ENCODE peak calls at places on chromosome 10, in nine cellular contexts. A is PC-3, P is MM.1S, N is ovary, V is AG04450, C is PC-9, Z is hepatocyte, T is lower lobe of right lung, H is upper lobe of left lung. I is an unnamed sample.

GRCh38 chr10:17244712-17245365 is 16.8 kb downstream of the VIM start:
- DNase-seq in P (no peak), V (no peak), N (no peak), T (no peak), A (no peak), Z (no peak), H (no peak), C (no peak), I (no peak)

GRCh38 chr10:110916554-110917346 is 2.2 kb downstream of the BBIP1 start:
- DNase-seq in V (peak; percentile 49), H (no peak), Z (no peak), C (no peak), T (no peak), P (no peak), N (no peak), A (peak; percentile 61), I (no peak)

GRCh38 chr10:79090134-79090803 is 21.5 kb downstream of the ZMIZ1 start:
- DNase-seq in V (no peak), P (no peak), Z (no peak), H (no peak), N (no peak), A (peak; percentile 53), C (peak; percentile 53), T (no peak), I (no peak)

GRCh38 chr10:110782616-110783015 is 89.1 kb upstream of the PDCD4 start:
- DNase-seq in P (no peak), C (no peak), Z (no peak), A (no peak), H (no peak), N (no peak), V (no peak), T (no peak), I (no peak)

GRCh38 chr10:42980553-42981357 is 96.1 kb upstream of the RET start:
- DNase-seq in P (no peak), C (no peak), A (no peak), H (no peak), Z (no peak), T (no peak), V (no peak), N (peak; percentile 7), I (no peak)

GRCh38 chr10:96642973-96643372 is 56.2 kb upstream of the TM9SF3 start:
- DNase-seq in P (peak; percentile 62), Z (peak; percentile 55), H (peak; percentile 86), C (peak; percentile 35), V (no peak), A (peak; percentile 40), N (peak; percentile 70), T (peak; percentile 85), I (no peak)

GRCh38 chr10:86362129-86362527 is 4.5 kb downstream of the GRID1 start:
- DNase-seq in P (no peak), Z (no peak), T (no peak), A (no peak), N (peak; percentile 7), H (peak; percentile 12), V (no peak), C (no peak), I (no peak)

GRCh38 chr10:62710182-62710581 is 94.3 kb upstream of the ADO start:
- DNase-seq in H (no peak), V (no peak), P (no peak), Z (no peak), A (no peak), T (no peak), C (no peak), N (no peak), I (no peak)

GRCh38 chr10:49324711-49325110 is 25.7 kb downstream of the C10orf71 start:
- DNase-seq in H (peak; percentile 50), T (no peak), V (no peak), A (peak; percentile 57), C (no peak), N (no peak), P (no peak), Z (no peak), I (no peak)

GRCh38 chr10:118953598-118953997 is 75.9 kb upstream of the NANOS1 start:
- DNase-seq in V (no peak), H (no peak), T (no peak), N (no peak), A (no peak), P (no peak), Z (no peak), C (no peak), I (no peak)

GRCh38 chr10:133045556-133046483 is 41.9 kb upstream of the ADGRA1 start:
- DNase-seq in A (no peak), H (no peak), Z (no peak), C (no peak), V (no peak), T (no peak), N (no peak), P (no peak), I (no peak)

GRCh38 chr10:96496281-96496925 is 17.3 kb downstream of the TLL2 start:
- DNase-seq in Z (peak; percentile 69), N (no peak), T (no peak), C (no peak), P (no peak), A (peak; percentile 35), H (no peak), V (no peak), I (no peak)

GRCh38 chr10:67790534-67791408 is 47.2 kb downstream of the DNAJC12 start:
- DNase-seq in Z (no peak), H (no peak), T (no peak), V (no peak), N (no peak), C (no peak), P (no peak), A (no peak), I (peak; percentile 60)

GRCh38 chr10:111146025-111146640 is 69.3 kb downstream of the ADRA2A start:
- DNase-seq in T (no peak), N (no peak), A (no peak), C (no peak), Z (no peak), P (no peak), V (no peak), H (no peak), I (no peak)

GRCh38 chr10:93992400-93993030 is 1.2 kb upstream of the PLCE1 start:
- DNase-seq in N (no peak), A (peak; percentile 22), H (no peak), T (no peak), C (no peak), Z (no peak), P (no peak), V (no peak), I (no peak)

GRCh38 chr10:86348321-86349210 is 18.0 kb downstream of the GRID1 start:
- DNase-seq in H (no peak), N (no peak), P (no peak), V (no peak), C (no peak), T (peak; percentile 43), A (peak; percentile 20), Z (no peak), I (no peak)

GRCh38 chr10:47458466-47459154 is 25.3 kb downstream of the ANXA8 start:
- DNase-seq in H (no peak), A (peak; percentile 67), T (no peak), V (peak; percentile 33), Z (peak; percentile 65), P (no peak), N (no peak), C (peak; percentile 39), I (peak; percentile 42)

GRCh38 chr10:83374741-83375140 is 764.6 kb upstream of the GHITM start:
- DNase-seq in N (no peak), P (no peak), A (no peak), V (no peak), T (no peak), H (no peak), Z (no peak), C (no peak), I (no peak)

GRCh38 chr10:21493841-21494220 is 31.7 kb downstream of the SKIDA1 start:
- DNase-seq in T (no peak), P (no peak), N (no peak), V (no peak), C (no peak), H (no peak), Z (no peak), A (no peak), I (no peak)

DNA sequence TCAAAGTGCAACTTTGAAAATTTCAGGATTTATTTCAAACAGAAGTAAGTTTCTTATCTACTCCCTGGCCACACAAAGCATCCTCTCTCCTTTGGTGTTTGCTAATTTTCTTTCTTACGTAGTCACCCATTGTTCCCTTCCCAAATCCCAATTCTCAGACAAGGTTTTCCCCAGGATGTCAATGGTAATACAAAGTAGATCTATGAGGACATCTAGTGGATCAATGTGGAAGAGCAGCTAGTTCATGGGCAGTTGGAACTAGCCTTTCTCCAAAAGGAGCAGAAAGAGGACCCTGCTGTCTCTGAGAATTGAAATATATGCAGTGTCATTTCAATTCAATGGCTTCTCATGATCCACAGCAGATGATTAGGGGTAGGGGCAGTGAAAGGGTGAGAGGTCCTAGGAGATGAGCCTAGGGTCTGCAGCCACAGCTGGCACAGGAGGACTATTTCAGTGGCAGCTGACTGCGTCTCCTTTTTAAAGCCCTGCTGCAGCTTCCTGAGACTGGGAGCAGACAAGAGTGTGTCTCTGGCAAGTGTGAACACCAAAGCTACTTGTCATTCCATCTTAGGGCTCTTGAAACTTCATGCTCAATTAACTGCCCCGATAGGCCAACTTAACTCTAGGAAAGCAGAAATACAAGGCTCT is 632.6 kb downstream of the KCNMA1 start:
- DNase-seq in C (peak; percentile 4), V (peak; percentile 37), P (peak; percentile 33), H (no peak), N (no peak), T (no peak), A (peak; percentile 99), Z (peak; percentile 66), I (peak; percentile 25)
- H3K27ac ChIP-seq in C (no peak overlapping the region), V (no peak overlapping the region), P (no peak overlapping the region), H (no peak overlapping the region), N (no peak overlapping the region), T (no peak overlapping the region), A (no peak overlapping the region), Z (no peak overlapping the region), I (no peak overlapping the region)

GRCh38 chr10:102596506-102596971 is 47.7 kb upstream of the TRIM8 start:
- DNase-seq in C (peak; percentile 41), P (peak; percentile 41), H (peak; percentile 56), T (no peak), V (no peak), N (no peak), Z (peak; percentile 83), A (peak; percentile 68), I (peak; percentile 42)
- H3K27ac ChIP-seq in C (no peak overlapping the region), P (no peak overlapping the region), H (peak overlapping the region; percentile 82), T (peak overlapping the region; percentile 12), V (no peak overlapping the region), N (no peak overlapping the region), Z (no peak overlapping the region), A (no peak overlapping the region), I (no peak overlapping the region)

GRCh38 chr10:69802424-69803161 is 887 bp downstream of the COL13A1 start:
- DNase-seq in T (no peak), P (no peak), V (no peak), N (peak; percentile 47), C (peak; percentile 39), Z (peak; percentile 59), H (no peak), A (peak; percentile 61), I (peak; percentile 44)
- H3K27ac ChIP-seq in T (peak overlapping the region; percentile 46), P (no peak overlapping the region), V (no peak overlapping the region), N (no peak overlapping the region), C (peak overlapping the region; percentile 3), Z (peak overlapping the region; percentile 17), H (peak overlapping the region; percentile 39), A (peak overlapping the region; percentile 25), I (no peak overlapping the region)

DNA sequence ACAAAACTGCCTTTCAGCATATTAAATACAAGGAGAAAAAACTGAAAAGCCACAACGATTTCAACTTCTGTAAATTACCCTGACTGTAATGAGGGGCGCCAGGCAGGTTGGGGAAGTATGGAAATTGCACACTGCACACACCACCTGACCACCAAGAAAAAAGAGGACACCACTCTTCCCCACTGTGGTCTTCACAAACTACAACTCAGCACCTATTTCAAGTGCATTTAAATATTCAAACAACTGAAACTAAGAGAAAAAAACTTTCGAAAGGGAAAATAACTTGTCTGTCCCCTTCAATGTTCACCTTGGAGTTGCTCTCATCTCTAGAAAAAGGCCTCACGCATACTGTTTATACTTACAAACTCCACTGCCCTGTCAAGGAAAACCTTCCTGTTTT is 1.5 kb downstream of the LARP4B start:
- DNase-seq in P (peak; percentile 69), C (no peak), V (no peak), H (peak; percentile 50), T (no peak), A (no peak), Z (no peak), N (no peak), I (no peak)
- H3K27ac ChIP-seq in P (peak overlapping the region; percentile 91), C (peak overlapping the region; percentile 58), V (no peak overlapping the region), H (peak overlapping the region; percentile 96), T (peak overlapping the region; percentile 94), A (no peak overlapping the region), Z (peak overlapping the region; percentile 99), N (no peak overlapping the region), I (no peak overlapping the region)

I was measured in foreskin keratinocyte.